ENCODE peak calls at places on chromosomes 7 and 10, in seven cellular contexts. P is GM12892, A is H1, V is HepG2, K is GM12878, D is K562, L is SK-N-SH. I is an unnamed sample.

GRCh38 chr10:124985162-124985561 is 43.2 kb downstream of the ZRANB1 start:
- DNase-seq in A (no peak), P (no peak), D (no peak), L (no peak), K (no peak), V (no peak), I (no peak)

GRCh38 chr7:73477376-73477775 is 43.8 kb downstream of the FZD9 start:
- DNase-seq in K (no peak), P (no peak), V (no peak), A (no peak), L (no peak), D (no peak), I (no peak)

GRCh38 chr7:14734839-14735321 is 167.7 kb downstream of the DGKB start:
- DNase-seq in P (no peak), K (no peak), V (no peak), L (peak), A (peak), D (no peak), I (no peak)

GRCh38 chr10:63681965-63682704 is 160.9 kb downstream of the REEP3 start:
- DNase-seq in L (no peak), A (no peak), K (no peak), V (no peak), P (no peak), D (no peak), I (no peak)

GRCh38 chr7:124652237-124652636 is 113.4 kb downstream of the GPR37 start:
- DNase-seq in V (no peak), P (no peak), L (no peak), A (no peak), K (no peak), D (no peak), I (no peak)

GRCh38 chr10:95821766-95822165 is 65.8 kb downstream of the ENTPD1 start:
- DNase-seq in K (no peak), D (no peak), V (no peak), P (no peak), A (no peak), L (no peak), I (no peak)

GRCh38 chr7:138565451-138566114 is 105.5 kb downstream of the TRIM24 start:
- DNase-seq in A (no peak), L (no peak), K (no peak), V (peak), D (no peak), P (no peak), I (no peak)

GRCh38 chr10:115857856-115858255 is 415.1 kb downstream of the GFRA1 start:
- DNase-seq in V (no peak), P (no peak), D (no peak), K (no peak), A (no peak), L (no peak), I (no peak)

GRCh38 chr10:59047180-59047579 is 129.3 kb upstream of the PHYHIPL start:
- DNase-seq in K (no peak), L (no peak), A (no peak), P (no peak), D (no peak), V (no peak), I (no peak)

GRCh38 chr7:1787241-1787640 is 117.2 kb downstream of the ELFN1 start:
- DNase-seq in V (no peak), L (no peak), P (no peak), K (no peak), A (no peak), D (no peak), I (no peak)

GRCh38 chr10:93552780-93553179 is 13.7 kb upstream of the FFAR4 start:
- DNase-seq in K (no peak), D (no peak), L (no peak), A (no peak), P (no peak), V (no peak), I (no peak)

GRCh38 chr10:93548376-93549071 is 17.9 kb upstream of the FFAR4 start:
- DNase-seq in K (no peak), P (no peak), L (no peak), A (no peak), D (no peak), V (no peak), I (no peak)

GRCh38 chr10:93547522-93547921 is 18.9 kb upstream of the FFAR4 start:
- DNase-seq in A (no peak), L (no peak), K (no peak), D (no peak), V (no peak), P (no peak), I (no peak)

GRCh38 chr10:93553501-93554374 is 12.7 kb upstream of the FFAR4 start:
- DNase-seq in K (no peak), P (no peak), L (no peak), V (no peak), D (no peak), A (no peak), I (no peak)

GRCh38 chr10:93550634-93551033 is 15.8 kb upstream of the FFAR4 start:
- DNase-seq in L (no peak), K (no peak), P (no peak), D (no peak), V (peak), A (no peak), I (no peak)
- TF ChIP-seq TAF1 in L (no peak), K (no peak), P (no peak), D (no peak), V (no peak), A (no peak), I (no peak)

DNA sequence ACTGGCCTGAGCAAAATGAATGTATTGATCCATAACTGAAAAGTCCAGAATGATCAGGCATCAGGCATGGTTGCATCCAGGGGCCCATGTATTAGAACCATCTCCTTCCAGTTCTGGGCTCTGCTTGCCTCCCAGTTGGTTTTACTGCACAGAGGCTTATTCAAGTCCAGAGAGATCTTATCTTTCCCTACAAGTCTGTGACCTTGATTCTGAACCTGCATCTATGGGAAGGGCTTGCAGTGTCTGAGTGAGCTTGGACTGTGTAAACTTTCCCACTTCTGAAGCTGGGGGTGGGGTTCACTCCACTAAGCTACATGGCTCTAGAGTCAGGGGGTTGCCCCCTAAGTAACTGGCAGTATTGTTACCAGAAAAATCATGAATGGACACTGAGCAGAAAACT is 136.2 kb downstream of the TCF7L2 start:
- DNase-seq in A (no peak), P (no peak), L (no peak), K (no peak), D (no peak), V (peak), I (no peak)
- TF ChIP-seq POLR2AphosphoS5 in A (no peak), P (no peak), L (no peak), K (no peak), D (no peak), V (no peak), I (no peak)

DNA sequence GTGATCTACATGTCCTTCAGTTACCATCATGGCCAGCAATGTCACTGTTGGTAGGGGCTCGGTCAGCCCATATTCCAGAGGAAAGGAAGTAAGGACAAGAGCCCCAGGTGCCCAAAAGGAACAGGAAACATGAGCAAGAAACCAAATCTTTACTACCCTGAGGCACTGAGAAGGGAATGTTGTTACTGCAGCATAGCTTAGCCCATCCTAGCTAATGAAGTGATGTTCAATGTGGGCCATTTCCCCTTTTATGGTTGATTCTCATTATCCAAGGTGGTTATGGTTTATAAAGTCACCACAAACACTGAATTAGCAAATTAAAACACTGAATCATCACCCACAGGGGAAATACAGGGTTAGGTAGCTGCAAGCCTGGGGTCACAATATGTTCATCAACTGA is 88.4 kb upstream of the C10orf90 start:
- DNase-seq in D (no peak), P (no peak), A (no peak), K (no peak), V (no peak), L (no peak), I (no peak)
- TF ChIP-seq TAF1 in D (no peak), P (no peak), A (no peak), K (no peak), V (no peak), L (no peak), I (no peak)

GRCh38 chr10:3805227-3805790 is 20.3 kb upstream of the KLF6 start:
- DNase-seq in D (no peak), P (no peak), L (no peak), K (peak), A (no peak), V (no peak), I (no peak)

GRCh38 chr10:3807221-3807927 is 22.4 kb upstream of the KLF6 start:
- DNase-seq in P (no peak), D (no peak), V (no peak), K (no peak), A (no peak), L (no peak), I (no peak)

GRCh38 chr10:3807928-3808496 is 23.0 kb upstream of the KLF6 start:
- DNase-seq in P (no peak), D (no peak), V (no peak), L (no peak), K (no peak), A (no peak), I (no peak)

GRCh38 chr10:3805791-3806381 is 20.9 kb upstream of the KLF6 start:
- DNase-seq in D (peak), K (no peak), L (no peak), P (no peak), V (no peak), A (no peak), I (no peak)

GRCh38 chr10:3806603-3807002 is 21.6 kb upstream of the KLF6 start:
- DNase-seq in A (no peak), K (no peak), V (peak), P (no peak), D (no peak), L (no peak), I (no peak)
- TF ChIP-seq POLR2AphosphoS5 in A (no peak), K (no peak), V (no peak), P (no peak), D (no peak), L (no peak), I (no peak)

DNA sequence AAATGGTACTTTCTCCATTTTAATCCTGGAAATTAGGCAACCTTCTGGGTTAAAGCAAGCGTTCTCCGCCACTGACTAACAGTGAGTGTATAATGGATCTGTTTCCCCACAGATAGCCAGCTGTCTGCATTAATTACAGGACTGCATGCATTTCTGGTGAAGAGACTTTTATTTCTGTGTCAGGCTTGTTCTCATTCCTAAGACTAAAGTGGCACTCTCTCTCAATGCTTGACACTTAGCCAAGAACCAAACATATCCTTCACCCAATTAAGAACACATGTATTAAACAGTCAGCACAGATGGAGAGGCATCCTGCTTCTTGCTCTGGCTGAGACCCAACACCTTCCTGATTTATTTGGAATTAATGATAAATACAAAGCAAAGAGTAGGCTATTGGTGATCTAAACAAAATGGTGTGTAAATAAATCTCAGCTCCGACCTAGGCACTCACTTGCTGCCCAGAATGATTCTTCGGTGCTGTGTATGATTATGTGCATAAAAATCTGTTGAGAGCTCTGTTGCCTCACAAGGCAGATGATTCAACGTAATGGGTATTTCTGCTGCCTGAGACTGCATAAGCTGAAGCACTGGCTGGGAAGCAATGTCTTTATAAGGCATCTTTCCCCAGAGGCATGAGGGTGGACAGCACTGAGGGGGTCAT is 16.8 kb downstream of the CALU start:
- DNase-seq in A (no peak), D (no peak), V (no peak), L (peak), K (no peak), P (no peak), I (no peak)
- TF ChIP-seq TAF1 in A (no peak), D (no peak), V (no peak), L (peak), K (no peak), P (no peak), I (no peak)

DNA sequence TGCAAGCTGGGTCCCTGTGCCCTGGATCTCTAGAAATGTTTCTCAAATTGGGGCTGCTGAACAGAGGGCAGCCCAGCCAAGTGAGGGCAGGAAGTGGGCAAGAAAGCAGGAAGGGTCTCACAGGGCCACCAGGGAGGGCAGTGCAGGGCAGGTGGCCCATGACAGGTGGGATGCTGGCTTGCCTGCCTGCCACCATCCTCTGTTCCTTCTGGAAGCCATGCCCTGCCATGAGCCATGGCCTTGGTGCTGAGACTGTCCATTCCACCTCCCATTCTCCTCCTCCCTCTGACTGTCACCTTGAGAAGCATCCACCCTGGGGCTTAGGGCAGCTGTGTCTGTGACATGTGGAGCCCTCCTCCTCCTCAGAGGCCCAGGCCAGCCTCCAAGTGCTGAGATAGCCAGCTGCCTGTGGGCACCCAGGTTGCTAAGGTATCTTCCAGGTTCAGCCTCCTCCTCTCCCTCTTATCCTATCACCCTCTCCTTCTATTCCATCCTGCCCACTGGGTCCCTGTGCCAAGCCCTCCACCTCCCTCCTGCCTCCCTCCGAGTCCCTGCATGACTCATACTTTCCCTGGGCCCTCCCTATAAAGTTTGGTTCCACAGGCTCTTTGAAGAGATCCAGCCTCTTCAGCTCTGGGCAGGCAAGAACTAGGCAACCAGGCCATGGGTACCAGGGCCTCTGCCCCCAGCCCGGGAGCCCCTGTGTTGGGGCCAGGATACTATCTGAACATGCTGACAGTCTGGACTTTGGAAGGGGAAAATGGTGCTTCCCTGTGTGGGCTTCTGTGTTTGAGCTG is 1.3 kb downstream of the VSIR start:
- DNase-seq in D (peak), V (no peak), P (no peak), L (no peak), A (no peak), K (no peak), I (no peak)
- TF ChIP-seq POLR2AphosphoS5 in D (no peak), V (no peak), P (no peak), L (no peak), A (no peak), K (no peak), I (no peak)

GRCh38 chr10:47457826-47458225 is 26.1 kb downstream of the ANXA8 start:
- DNase-seq in L (no peak), D (no peak), K (no peak), A (peak), P (no peak), V (no peak), I (no peak)

GRCh38 chr10:47456096-47456485 is 27.8 kb downstream of the ANXA8 start:
- DNase-seq in L (no peak), A (no peak), D (no peak), V (no peak), K (no peak), P (no peak), I (no peak)

GRCh38 chr10:47457528-47457820 is 26.4 kb downstream of the ANXA8 start:
- DNase-seq in K (no peak), P (no peak), D (no peak), L (no peak), V (no peak), A (no peak), I (no peak)

GRCh38 chr10:47456794-47457527 is 27.0 kb downstream of the ANXA8 start:
- DNase-seq in D (no peak), K (no peak), A (peak), L (no peak), P (no peak), V (peak), I (no peak)

GRCh38 chr10:47458466-47459154 is 25.3 kb downstream of the ANXA8 start:
- DNase-seq in D (no peak), A (peak), P (no peak), K (no peak), L (no peak), V (no peak), I (no peak)
- TF ChIP-seq TAF1 in D (no peak), A (no peak), P (no peak), K (no peak), L (no peak), V (no peak), I (no peak)

GRCh38 chr10:69439350-69439739 is 11.9 kb upstream of the TSPAN15 start:
- DNase-seq in A (no peak), K (no peak), V (no peak), D (no peak), L (no peak), P (no peak), I (no peak)

GRCh38 chr10:69437321-69438259 is 13.7 kb upstream of the TSPAN15 start:
- DNase-seq in D (no peak), A (no peak), K (no peak), L (no peak), P (no peak), V (no peak), I (no peak)

GRCh38 chr10:69435966-69436520 is 15.2 kb upstream of the TSPAN15 start:
- DNase-seq in D (no peak), V (no peak), L (no peak), A (no peak), P (no peak), K (no peak), I (no peak)

GRCh38 chr10:69439813-69440506 is 11.3 kb upstream of the TSPAN15 start:
- DNase-seq in A (no peak), K (no peak), P (no peak), D (no peak), V (peak), L (no peak), I (no peak)

DNA sequence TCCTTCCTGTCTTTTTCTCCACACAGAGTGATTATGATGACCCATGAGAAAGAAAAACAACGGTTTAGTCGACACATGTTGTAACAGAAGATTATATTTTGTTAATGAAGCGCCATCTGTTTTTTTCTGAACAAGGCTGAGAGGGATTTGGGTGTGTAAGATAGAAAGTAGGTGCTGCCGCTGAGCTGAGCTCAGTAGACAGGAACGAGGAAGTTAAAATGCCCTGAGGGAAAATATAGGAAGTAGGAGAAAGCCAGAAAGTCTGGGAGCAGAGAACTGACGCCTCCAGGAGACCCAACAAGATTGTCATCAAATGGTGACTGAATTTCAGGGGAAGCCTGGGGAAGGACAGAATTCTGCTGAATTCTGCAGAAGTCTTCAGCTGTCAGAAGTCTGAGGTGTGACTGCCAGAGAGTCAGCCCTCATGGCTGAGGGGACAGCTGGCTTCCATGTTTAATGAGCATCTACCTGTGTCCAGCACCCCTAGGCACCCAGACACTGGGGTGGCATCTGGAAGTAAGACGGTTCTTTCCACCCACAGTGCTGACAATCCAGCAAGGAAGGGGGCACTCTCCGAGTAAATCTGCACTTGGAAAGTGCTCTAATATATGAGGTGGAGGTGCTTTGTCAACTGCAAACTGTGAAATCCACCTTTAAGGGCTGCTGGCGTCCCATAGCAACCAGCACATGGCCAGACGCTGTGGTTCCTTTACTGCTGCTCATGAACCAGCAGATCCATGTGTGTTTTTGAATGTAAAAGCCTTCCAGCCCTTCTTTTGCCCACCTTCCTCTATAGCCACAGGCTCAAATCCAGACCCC is 12.5 kb upstream of the TSPAN15 start:
- DNase-seq in A (no peak), D (no peak), K (no peak), P (no peak), L (peak), V (no peak), I (no peak)
- TF ChIP-seq POLR2AphosphoS5 in A (no peak), D (no peak), K (no peak), P (no peak), L (no peak), V (no peak), I (no peak)

I was measured in GM12891.